ENCODE peak calls at places on chromosome 15, in six cellular contexts. B is tibial nerve; F is lower lobe of right lung; O is WERI-Rb-1; T is naive thymus-derived CD4-positive, alpha-beta T cell; I is sigmoid colon. Y is an unnamed sample.

GRCh38 chr15:100108346-100108745 is 233.4 kb downstream of the ADAMTS17 start:
- DNase-seq in T (no peak), F (no peak), O (no peak), B (no peak), I (peak; percentile 14), Y (no peak)

GRCh38 chr15:88634449-88634848 is 4.4 kb upstream of the ISG20 start:
- DNase-seq in F (no peak), T (no peak), O (no peak), B (no peak), I (no peak), Y (no peak)

GRCh38 chr15:42348083-42348482 is 11.2 kb upstream of the CAPN3 start:
- DNase-seq in T (no peak), B (no peak), O (no peak), F (no peak), I (no peak), Y (no peak)

GRCh38 chr15:85116925-85117646 is 135.4 kb downstream of the PDE8A start:
- DNase-seq in T (no peak), B (no peak), I (no peak), F (no peak), O (no peak), Y (no peak)

GRCh38 chr15:74788716-74789151 is 6.9 kb downstream of the CSK start:
- DNase-seq in O (no peak), I (no peak), T (peak; percentile 71), F (no peak), B (no peak), Y (peak; percentile 61)

GRCh38 chr15:66293419-66294156 is at the start of gene DIS3L:
- DNase-seq in O (peak; percentile 59), B (peak; percentile 18), I (peak; percentile 75), T (peak; percentile 74), F (peak; percentile 76), Y (peak; percentile 67)

GRCh38 chr15:42490246-42490742 is 647 bp downstream of the ZNF106 start:
- DNase-seq in B (no peak), F (no peak), I (no peak), O (no peak), T (peak; percentile 24), Y (peak; percentile 17)

GRCh38 chr15:101466188-101466587 is 23.3 kb downstream of the PCSK6 start:
- DNase-seq in F (no peak), O (no peak), I (no peak), T (no peak), B (no peak), Y (no peak)

DNA sequence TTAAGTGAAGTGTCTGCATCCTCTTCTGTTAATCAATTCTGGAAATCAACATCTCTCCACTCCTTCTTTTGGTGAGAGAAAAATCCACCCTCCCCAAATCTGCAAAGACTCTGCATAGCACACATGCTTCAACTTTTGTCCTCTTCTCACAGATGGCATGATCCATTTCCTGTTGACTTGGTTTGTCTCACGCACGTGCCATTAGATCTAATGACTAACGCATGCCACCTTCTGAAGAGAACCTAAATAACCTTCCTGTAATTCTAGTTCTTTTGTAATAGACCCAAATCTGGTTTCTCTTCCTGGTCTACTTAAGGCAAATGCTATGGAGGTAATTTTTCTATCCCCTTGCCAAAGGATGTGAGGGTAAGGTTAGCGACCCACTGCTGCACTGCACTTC is 51.0 kb upstream of the ATOSA start:
- DNase-seq in I (no peak), F (no peak), T (peak; percentile 60), B (no peak), O (no peak), Y (peak; percentile 63)
- H3K4me3 ChIP-seq in I (no peak overlapping the region), F (no peak overlapping the region), T (no peak overlapping the region), B (no peak overlapping the region), O (no peak overlapping the region), Y (no peak overlapping the region)

GRCh38 chr15:62406268-62406667 is 241.2 kb upstream of the C2CD4B start:
- DNase-seq in O (no peak), T (no peak), F (no peak), B (no peak), I (no peak), Y (no peak)

GRCh38 chr15:62403164-62403809 is 238.2 kb upstream of the C2CD4B start:
- DNase-seq in O (no peak), I (no peak), B (no peak), T (no peak), F (no peak), Y (no peak)

GRCh38 chr15:62404194-62404985 is 239.3 kb upstream of the C2CD4B start:
- DNase-seq in O (peak; percentile 85), F (no peak), T (no peak), I (no peak), B (no peak), Y (no peak)

GRCh38 chr15:62400778-62401177 is 235.7 kb upstream of the C2CD4B start:
- DNase-seq in B (no peak), I (no peak), O (no peak), F (no peak), T (no peak), Y (no peak)

GRCh38 chr15:62402687-62403086 is 237.6 kb upstream of the C2CD4B start:
- DNase-seq in F (no peak), I (no peak), B (no peak), O (no peak), T (no peak), Y (no peak)
- H3K36me3 ChIP-seq in F (no peaks in the 10 kb centered on the region), I (no peaks in the 10 kb centered on the region), B (no peaks in the 10 kb centered on the region), O (no peaks in the 10 kb centered on the region), T (no peaks in the 10 kb centered on the region), Y (no peaks in the 10 kb centered on the region)

GRCh38 chr15:96409231-96410138 is 79.0 kb downstream of the NR2F2 start:
- DNase-seq in B (no peak), F (no peak), I (no peak), T (no peak), O (no peak), Y (no peak)
- H3K4me3 ChIP-seq in B (peak overlapping the region; percentile 40), F (peak overlapping the region; percentile 21), I (peak overlapping the region; percentile 34), T (no peak overlapping the region), O (no peak overlapping the region), Y (no peak overlapping the region)

GRCh38 chr15:28130651-28131050 is 31.5 kb upstream of the OCA2 start:
- DNase-seq in I (no peak), O (no peak), B (no peak), F (no peak), T (no peak), Y (no peak)

GRCh38 chr15:28131946-28132345 is 32.8 kb upstream of the OCA2 start:
- DNase-seq in B (no peak), F (no peak), T (no peak), O (no peak), I (no peak), Y (no peak)

GRCh38 chr15:28132524-28133275 is 33.6 kb upstream of the OCA2 start:
- DNase-seq in O (no peak), I (no peak), F (no peak), T (no peak), B (no peak), Y (no peak)

GRCh38 chr15:28133281-28133680 is 34.2 kb upstream of the OCA2 start:
- DNase-seq in T (no peak), B (no peak), I (no peak), O (no peak), F (no peak), Y (no peak)

DNA sequence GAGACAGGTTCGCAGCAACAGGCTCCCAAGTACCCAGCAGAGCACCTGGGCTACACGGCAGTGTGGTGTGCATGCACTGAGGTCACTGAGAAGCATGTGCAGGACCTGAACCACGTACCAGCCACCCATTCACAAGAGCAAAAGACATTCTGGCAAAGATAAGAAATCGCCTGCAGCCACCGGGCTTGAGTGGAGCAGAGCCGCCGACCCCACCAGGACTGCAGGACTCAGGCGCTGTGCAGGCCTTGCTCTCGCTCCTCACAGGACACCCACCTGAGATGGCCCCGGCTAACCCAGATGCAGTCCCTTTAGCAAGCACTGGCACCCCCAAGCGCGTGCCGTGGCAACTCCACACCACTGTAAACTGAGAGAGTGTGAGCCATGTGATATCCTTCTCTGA is 32.3 kb upstream of the OCA2 start:
- DNase-seq in F (no peak), I (no peak), B (no peak), T (no peak), O (no peak), Y (no peak)
- H3K36me3 ChIP-seq in F (peaks cover 79% of the 10 kb centered on the region), I (peaks cover 22% of the 10 kb centered on the region), B (no peaks in the 10 kb centered on the region), T (peaks cover 36% of the 10 kb centered on the region), O (peaks cover 42% of the 10 kb centered on the region), Y (peaks cover 5% of the 10 kb centered on the region)

DNA sequence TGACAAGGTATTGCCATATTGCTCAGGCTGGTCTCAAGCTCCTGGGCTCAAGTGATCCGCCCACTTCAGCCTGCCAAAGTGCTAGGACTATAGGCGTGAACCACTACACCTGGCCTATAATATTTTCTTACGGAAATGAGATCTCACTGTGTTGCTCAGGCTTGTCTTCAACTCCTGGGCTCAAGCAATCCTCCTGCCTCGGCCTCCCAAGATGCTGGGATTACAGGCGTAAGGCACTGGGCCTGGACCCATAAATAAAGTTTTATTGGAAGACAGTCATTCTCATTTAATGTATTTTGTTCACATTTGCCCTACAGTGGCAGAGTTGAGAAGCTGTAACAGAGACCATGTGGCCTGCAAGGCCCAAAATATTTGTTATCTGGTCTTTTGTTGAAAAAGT is 142.1 kb downstream of the RBPMS2 start:
- DNase-seq in I (no peak), F (no peak), B (no peak), T (no peak), O (no peak), Y (no peak)
- H3K4me3 ChIP-seq in I (no peak overlapping the region), F (no peak overlapping the region), B (no peak overlapping the region), T (no peak overlapping the region), O (no peak overlapping the region), Y (no peak overlapping the region)

DNA sequence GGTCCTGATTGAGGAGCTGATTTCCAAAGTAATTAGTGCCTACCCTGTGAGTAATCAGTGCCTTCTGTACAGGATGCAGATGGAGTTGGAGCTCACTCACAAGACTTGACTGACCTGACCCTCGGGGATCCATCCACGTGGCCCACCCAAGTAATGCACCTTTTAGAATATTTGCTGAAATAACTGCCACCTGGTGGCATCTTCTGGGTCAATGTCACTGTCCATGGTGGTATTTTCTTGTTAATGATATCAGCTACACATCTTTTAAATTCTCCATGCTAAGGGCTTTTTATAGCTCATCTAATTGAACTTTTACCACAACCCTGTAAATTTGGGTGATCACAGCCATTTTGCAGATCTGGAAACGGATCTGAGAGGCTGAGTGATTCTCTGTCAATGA is 74.3 kb upstream of the ANKRD34C start:
- DNase-seq in F (no peak), B (no peak), I (no peak), O (no peak), T (no peak), Y (no peak)
- H3K36me3 ChIP-seq in F (no peaks in the 10 kb centered on the region), B (no peaks in the 10 kb centered on the region), I (no peaks in the 10 kb centered on the region), O (no peaks in the 10 kb centered on the region), T (no peaks in the 10 kb centered on the region), Y (no peaks in the 10 kb centered on the region)

Y was measured in CD4-positive, alpha-beta memory T cell.